ENCODE peak calls at places on chromosome 4, in eight cellular contexts. U, A, F, W, L, S, B and X are unnamed samples.
A peak's percentile ranks its signal among the peaks of the same experiment; 100 is the strongest.

GRCh38 chr4:20178902-20179576 is 72.7 kb upstream of the SLIT2 start:
- DNase-seq in B (peak; percentile 52), F (no peak), L (no peak), W (peak; percentile 54), U (no peak), A (no peak), S (no peak), X (no peak)

GRCh38 chr4:95124906-95125504 is 367.2 kb downstream of the BMPR1B start:
- DNase-seq in U (no peak), A (no peak), F (peak; percentile 69), B (no peak), L (no peak), S (no peak), W (peak; percentile 75), X (no peak)

GRCh38 chr4:108833041-108833440 is 70.2 kb upstream of the ETNPPL start:
- DNase-seq in S (no peak), A (no peak), U (no peak), F (no peak), W (no peak), B (no peak), L (no peak), X (no peak)

GRCh38 chr4:186191266-186192067 is at the start of gene CYP4V2:
- DNase-seq in L (peak; percentile 91), S (peak; percentile 83), A (peak; percentile 82), B (peak; percentile 96), W (peak; percentile 88), F (peak; percentile 21), U (peak; percentile 83), X (peak; percentile 80)

GRCh38 chr4:5750052-5750950 is 39.3 kb downstream of the EVC start:
- DNase-seq in A (no peak), W (no peak), S (no peak), L (no peak), B (no peak), U (no peak), F (peak; percentile 47), X (peak; percentile 20)

GRCh38 chr4:53465291-53465690 is 87.8 kb downstream of the FIP1L1 start:
- DNase-seq in L (no peak), S (no peak), A (no peak), U (no peak), W (no peak), F (no peak), B (no peak), X (no peak)

GRCh38 chr4:183430317-183430986 is 14.0 kb upstream of the CDKN2AIP start:
- DNase-seq in U (peak; percentile 6), A (no peak), W (peak; percentile 94), L (peak; percentile 29), S (no peak), F (no peak), B (no peak), X (peak; percentile 36)

GRCh38 chr4:41212221-41213203 is 1.8 kb downstream of the APBB2 start:
- DNase-seq in S (peak; percentile 25), L (no peak), F (peak; percentile 64), B (no peak), W (peak; percentile 69), U (no peak), A (no peak), X (no peak)

GRCh38 chr4:189835505-189835904 is 105.2 kb upstream of the FRG1 start:
- DNase-seq in F (no peak), S (no peak), U (no peak), L (no peak), A (no peak), W (no peak), B (no peak), X (no peak)

GRCh38 chr4:125316781-125317525 is 2.2 kb downstream of the FAT4 start:
- DNase-seq in A (no peak), U (no peak), F (no peak), L (peak; percentile 79), S (peak; percentile 57), B (peak; percentile 81), W (peak; percentile 81), X (peak; percentile 69)

GRCh38 chr4:678765-679481 is 4.6 kb downstream of the MYL5 start:
- DNase-seq in U (no peak), B (peak; percentile 69), S (no peak), W (no peak), F (no peak), A (no peak), L (no peak), X (no peak)

GRCh38 chr4:40347472-40347871 is 12.3 kb downstream of the CHRNA9 start:
- DNase-seq in L (no peak), S (no peak), A (no peak), W (no peak), B (no peak), U (no peak), F (no peak), X (no peak)

GRCh38 chr4:6441758-6442157 is 30.7 kb downstream of the PPP2R2C start:
- DNase-seq in W (no peak), S (no peak), A (no peak), U (no peak), B (no peak), L (no peak), F (no peak), X (no peak)

GRCh38 chr4:183098080-183098722 is 856 bp upstream of the WWC2 start:
- DNase-seq in F (no peak), S (peak; percentile 43), W (no peak), U (peak; percentile 19), A (no peak), B (peak; percentile 95), L (peak; percentile 76), X (peak; percentile 76)

GRCh38 chr4:108492816-108493595 is 127.4 kb upstream of the RPL34 start:
- DNase-seq in S (peak; percentile 25), B (no peak), F (no peak), L (no peak), U (no peak), W (peak; percentile 90), A (no peak), X (no peak)

GRCh38 chr4:55269470-55269869 is 76.6 kb upstream of the SRD5A3 start:
- DNase-seq in B (no peak), L (no peak), U (no peak), F (no peak), W (no peak), S (no peak), A (no peak), X (no peak)

GRCh38 chr4:111802191-111802590 is 343.1 kb upstream of the FAM241A start:
- DNase-seq in B (no peak), S (no peak), L (no peak), F (no peak), A (no peak), W (no peak), U (no peak), X (no peak)

GRCh38 chr4:29948858-29949257 is 771.3 kb upstream of the PCDH7 start:
- DNase-seq in L (no peak), B (no peak), S (no peak), W (no peak), U (no peak), A (no peak), F (no peak), X (no peak)

GRCh38 chr4:160180206-160180605 is 1077.3 kb downstream of the RAPGEF2 start:
- DNase-seq in L (no peak), S (no peak), A (no peak), W (no peak), B (no peak), U (no peak), F (peak; percentile 1), X (no peak)

GRCh38 chr4:186472948-186473347 is 82.4 kb downstream of the MTNR1A start:
- DNase-seq in U (no peak), B (no peak), L (no peak), W (peak; percentile 57), A (no peak), S (no peak), F (peak; percentile 2), X (no peak)

GRCh38 chr4:152039085-152039484 is 278.3 kb upstream of the GATB start:
- DNase-seq in B (no peak), L (no peak), F (no peak), S (no peak), U (no peak), W (no peak), A (no peak), X (no peak)

GRCh38 chr4:28886934-28887333 is 1833.2 kb upstream of the PCDH7 start:
- DNase-seq in B (no peak), U (no peak), L (no peak), W (no peak), S (no peak), A (no peak), F (no peak), X (no peak)

GRCh38 chr4:34861661-34862060 is 1382.7 kb downstream of the ARAP2 start:
- DNase-seq in F (no peak), S (no peak), L (no peak), A (no peak), B (no peak), U (no peak), W (no peak), X (no peak)